ENCODE peak calls at places on chromosomes 6 and 20, in ten cellular contexts. One of them, this sample, is unnamed.
A peak's percentile ranks its signal among the peaks of the same experiment; 100 is the strongest.

GRCh38 chr20:57872816-57873409 is 163.1 kb upstream of the PMEPA1 start:
- DNase-seq in SK-MEL-5: no peak
- DNase-seq in uterus: no peak
- DNase-seq in AG09319: no peak
- DNase-seq in stimulated activated CD4-positive, alpha-beta T cell treated with anti-CD3 and anti-CD28 coated beads, TNF-alpha, amount 100 ng/mL, for 1 hour: no peak
- DNase-seq in NCI-H2029: no peak
- DNase-seq in cardiac fibroblast: no peak
- DNase-seq in stimulated activated naive CD8-positive, alpha-beta T cell treated with anti-CD3 and anti-CD28 coated beads, Interleukin-15, Interleukin-2, amounts not matched to agents 100 U/mL and 50 U/mL, for 24 hours: no peak
- DNase-seq in foreskin fibroblast: no peak
- DNase-seq in CD4-positive, alpha-beta T cell: no peak
- DNase-seq in this sample: no peak

GRCh38 chr6:90000864-90001731 is 106.8 kb downstream of the GJA10 start:
- DNase-seq in CD4-positive, alpha-beta T cell: no peak
- DNase-seq in SK-MEL-5: no peak
- DNase-seq in cardiac fibroblast: no peak
- DNase-seq in stimulated activated CD4-positive, alpha-beta T cell treated with anti-CD3 and anti-CD28 coated beads, TNF-alpha, amount 100 ng/mL, for 1 hour: no peak
- DNase-seq in NCI-H2029: peak; percentile 23
- DNase-seq in uterus: no peak
- DNase-seq in foreskin fibroblast: peak; percentile 69
- DNase-seq in AG09319: no peak
- DNase-seq in stimulated activated naive CD8-positive, alpha-beta T cell treated with anti-CD3 and anti-CD28 coated beads, Interleukin-15, Interleukin-2, amounts not matched to agents 100 U/mL and 50 U/mL, for 24 hours: peak; percentile 35
- DNase-seq in this sample: no peak

GRCh38 chr6:92196320-92196719 is 1223.0 kb downstream of the EPHA7 start:
- DNase-seq in stimulated activated naive CD8-positive, alpha-beta T cell treated with anti-CD3 and anti-CD28 coated beads, Interleukin-15, Interleukin-2, amounts not matched to agents 100 U/mL and 50 U/mL, for 24 hours: no peak
- DNase-seq in foreskin fibroblast: no peak
- DNase-seq in CD4-positive, alpha-beta T cell: no peak
- DNase-seq in uterus: no peak
- DNase-seq in stimulated activated CD4-positive, alpha-beta T cell treated with anti-CD3 and anti-CD28 coated beads, TNF-alpha, amount 100 ng/mL, for 1 hour: no peak
- DNase-seq in cardiac fibroblast: no peak
- DNase-seq in SK-MEL-5: peak; percentile 45
- DNase-seq in AG09319: no peak
- DNase-seq in NCI-H2029: no peak
- DNase-seq in this sample: no peak

GRCh38 chr6:134247271-134247833 is 70.6 kb downstream of the SGK1 start:
- DNase-seq in AG09319: no peak
- DNase-seq in CD4-positive, alpha-beta T cell: peak; percentile 81
- DNase-seq in NCI-H2029: no peak
- DNase-seq in foreskin fibroblast: no peak
- DNase-seq in stimulated activated naive CD8-positive, alpha-beta T cell treated with anti-CD3 and anti-CD28 coated beads, Interleukin-15, Interleukin-2, amounts not matched to agents 100 U/mL and 50 U/mL, for 24 hours: peak; percentile 68
- DNase-seq in cardiac fibroblast: no peak
- DNase-seq in uterus: no peak
- DNase-seq in SK-MEL-5: no peak
- DNase-seq in stimulated activated CD4-positive, alpha-beta T cell treated with anti-CD3 and anti-CD28 coated beads, TNF-alpha, amount 100 ng/mL, for 1 hour: peak; percentile 40
- DNase-seq in this sample: no peak

GRCh38 chr6:17503051-17503450 is 97.1 kb upstream of the FAM8A1 start:
- DNase-seq in NCI-H2029: no peak
- DNase-seq in AG09319: no peak
- DNase-seq in stimulated activated naive CD8-positive, alpha-beta T cell treated with anti-CD3 and anti-CD28 coated beads, Interleukin-15, Interleukin-2, amounts not matched to agents 100 U/mL and 50 U/mL, for 24 hours: no peak
- DNase-seq in SK-MEL-5: no peak
- DNase-seq in cardiac fibroblast: no peak
- DNase-seq in foreskin fibroblast: no peak
- DNase-seq in CD4-positive, alpha-beta T cell: no peak
- DNase-seq in uterus: no peak
- DNase-seq in stimulated activated CD4-positive, alpha-beta T cell treated with anti-CD3 and anti-CD28 coated beads, TNF-alpha, amount 100 ng/mL, for 1 hour: no peak
- DNase-seq in this sample: no peak

GRCh38 chr6:99093781-99094180 is 146.0 kb upstream of the FBXL4 start:
- DNase-seq in cardiac fibroblast: no peak
- DNase-seq in CD4-positive, alpha-beta T cell: no peak
- DNase-seq in stimulated activated CD4-positive, alpha-beta T cell treated with anti-CD3 and anti-CD28 coated beads, TNF-alpha, amount 100 ng/mL, for 1 hour: no peak
- DNase-seq in uterus: no peak
- DNase-seq in foreskin fibroblast: no peak
- DNase-seq in stimulated activated naive CD8-positive, alpha-beta T cell treated with anti-CD3 and anti-CD28 coated beads, Interleukin-15, Interleukin-2, amounts not matched to agents 100 U/mL and 50 U/mL, for 24 hours: no peak
- DNase-seq in SK-MEL-5: no peak
- DNase-seq in NCI-H2029: peak; percentile 54
- DNase-seq in AG09319: no peak
- DNase-seq in this sample: no peak

GRCh38 chr6:37994238-37994637 is 174.7 kb downstream of the ZFAND3 start:
- DNase-seq in stimulated activated CD4-positive, alpha-beta T cell treated with anti-CD3 and anti-CD28 coated beads, TNF-alpha, amount 100 ng/mL, for 1 hour: no peak
- DNase-seq in stimulated activated naive CD8-positive, alpha-beta T cell treated with anti-CD3 and anti-CD28 coated beads, Interleukin-15, Interleukin-2, amounts not matched to agents 100 U/mL and 50 U/mL, for 24 hours: no peak
- DNase-seq in SK-MEL-5: peak; percentile 64
- DNase-seq in AG09319: no peak
- DNase-seq in foreskin fibroblast: peak; percentile 56
- DNase-seq in NCI-H2029: peak; percentile 29
- DNase-seq in cardiac fibroblast: peak; percentile 58
- DNase-seq in uterus: no peak
- DNase-seq in CD4-positive, alpha-beta T cell: no peak
- DNase-seq in this sample: no peak

GRCh38 chr6:3977875-3978711 is 100.8 kb downstream of the FAM217A start:
- DNase-seq in uterus: peak; percentile 32
- DNase-seq in CD4-positive, alpha-beta T cell: peak; percentile 52
- DNase-seq in AG09319: peak; percentile 64
- DNase-seq in foreskin fibroblast: peak; percentile 94
- DNase-seq in cardiac fibroblast: peak; percentile 92
- DNase-seq in stimulated activated CD4-positive, alpha-beta T cell treated with anti-CD3 and anti-CD28 coated beads, TNF-alpha, amount 100 ng/mL, for 1 hour: peak; percentile 9
- DNase-seq in stimulated activated naive CD8-positive, alpha-beta T cell treated with anti-CD3 and anti-CD28 coated beads, Interleukin-15, Interleukin-2, amounts not matched to agents 100 U/mL and 50 U/mL, for 24 hours: peak; percentile 34
- DNase-seq in NCI-H2029: no peak
- DNase-seq in SK-MEL-5: peak; percentile 96
- DNase-seq in this sample: peak; percentile 25

GRCh38 chr20:35306931-35307517 is 14.8 kb upstream of the FAM83C start:
- DNase-seq in stimulated activated naive CD8-positive, alpha-beta T cell treated with anti-CD3 and anti-CD28 coated beads, Interleukin-15, Interleukin-2, amounts not matched to agents 100 U/mL and 50 U/mL, for 24 hours: peak; percentile 40
- DNase-seq in uterus: no peak
- DNase-seq in CD4-positive, alpha-beta T cell: no peak
- DNase-seq in SK-MEL-5: peak; percentile 90
- DNase-seq in AG09319: no peak
- DNase-seq in NCI-H2029: peak; percentile 9
- DNase-seq in foreskin fibroblast: peak; percentile 90
- DNase-seq in stimulated activated CD4-positive, alpha-beta T cell treated with anti-CD3 and anti-CD28 coated beads, TNF-alpha, amount 100 ng/mL, for 1 hour: no peak
- DNase-seq in cardiac fibroblast: peak; percentile 91
- DNase-seq in this sample: peak; percentile 25